ENCODE peak calls at places on chromosome X, in six cellular contexts. A is astrocyte, B is psoas muscle, K is kidney, R is mesenchymal stem cell, U is body of pancreas. P is an unnamed sample. For H3K4me1, the result is how much of the 10 kb centered on the place peaks cover.

GRCh38 chrX:30875957-30876356 is 13.1 kb downstream of the TAB3 start:
- DNase-seq in A (peak), B (no peak), K (no peak), R (peak), U (no peak), P (no peak)

GRCh38 chrX:153696100-153696499 is 8.4 kb downstream of the SLC6A8 start:
- DNase-seq in A (no peak), B (no peak), K (peak), R (no peak), U (no peak), P (no peak)

GRCh38 chrX:46670316-46670715 is 88.6 kb downstream of the SLC9A7 start:
- DNase-seq in A (no peak), B (no peak), K (no peak), R (no peak), U (no peak), P (no peak)

GRCh38 chrX:15567886-15568616 is 32.7 kb downstream of the ACE2 start:
- DNase-seq in A (no peak), B (no peak), K (no peak), R (no peak), U (no peak), P (no peak)

GRCh38 chrX:30010471-30010870 is 204.9 kb upstream of the MAGEB2 start:
- DNase-seq in A (no peak), B (no peak), K (no peak), R (peak), U (no peak), P (no peak)

GRCh38 chrX:107675823-107676555 is 47.7 kb downstream of the PRPS1 start:
- DNase-seq in A (no peak), B (peak), K (no peak), R (peak), U (peak), P (no peak)

GRCh38 chrX:10015711-10016515 is 48.8 kb downstream of the CLDN34 start:
- DNase-seq in A (no peak), B (peak), K (peak), R (peak), U (peak), P (peak)

GRCh38 chrX:29890004-29890403 is 325.4 kb upstream of the MAGEB2 start:
- DNase-seq in A (peak), B (no peak), K (no peak), R (peak), U (no peak), P (no peak)

GRCh38 chrX:150730719-150731118 is 37.5 kb downstream of the MTMR1 start:
- DNase-seq in A (peak), B (no peak), K (no peak), R (no peak), U (no peak), P (no peak)

GRCh38 chrX:44931441-44931973 is 58.5 kb downstream of the KDM6A start:
- DNase-seq in A (no peak), B (no peak), K (no peak), R (no peak), U (no peak), P (no peak)

GRCh38 chrX:131895002-131895401 is 128.1 kb upstream of the STK26 start:
- DNase-seq in A (peak), B (no peak), K (no peak), R (peak), U (no peak), P (no peak)

GRCh38 chrX:121333942-121334341 is 286.5 kb downstream of the GLUD2 start:
- DNase-seq in A (no peak), B (no peak), K (no peak), R (no peak), U (no peak), P (no peak)

GRCh38 chrX:8913665-8914409 is 112.7 kb upstream of the FAM9A start:
- DNase-seq in A (peak), B (no peak), K (no peak), R (peak), U (no peak), P (no peak)

GRCh38 chrX:151505796-151506195 is 57.7 kb upstream of the PASD1 start:
- DNase-seq in A (no peak), B (no peak), K (no peak), R (no peak), U (peak), P (no peak)

GRCh38 chrX:87167841-87168240 is 349.8 kb upstream of the KLHL4 start:
- DNase-seq in A (no peak), B (no peak), K (no peak), R (no peak), U (no peak), P (no peak)

GRCh38 chrX:100636321-100636991 is at the start of gene TSPAN6:
- DNase-seq in A (peak), B (peak), K (peak), R (peak), U (peak), P (peak)

GRCh38 chrX:132615396-132616131 is 126.7 kb upstream of the MBNL3 start:
- DNase-seq in A (peak), B (no peak), K (no peak), R (peak), U (peak), P (peak)

GRCh38 chrX:38999967-39000745 is 198.9 kb downstream of the MID1IP1 start:
- DNase-seq in A (peak), B (no peak), K (no peak), R (peak), U (no peak), P (no peak)

GRCh38 chrX:149848855-149849254 is 32.1 kb upstream of the MAGEA8 start:
- DNase-seq in A (no peak), B (no peak), K (no peak), R (no peak), U (no peak), P (no peak)

GRCh38 chrX:53440631-53441517 is 6.7 kb upstream of the HSD17B10 start:
- DNase-seq in A (peak), B (peak), K (peak), R (peak), U (peak), P (no peak)

GRCh38 chrX:122504026-122504425 is 680.1 kb upstream of the GRIA3 start:
- DNase-seq in A (peak), B (no peak), K (no peak), R (no peak), U (no peak), P (no peak)

GRCh38 chrX:147891886-147892285 is 19.8 kb upstream of the FMR1 start:
- DNase-seq in A (no peak), B (no peak), K (no peak), R (no peak), U (no peak), P (no peak)

GRCh38 chrX:41621236-41621651 is 67.5 kb upstream of the GPR34 start:
- DNase-seq in A (peak), B (no peak), K (no peak), R (peak), U (no peak), P (no peak)

GRCh38 chrX:115650916-115651315 is 89.9 kb downstream of the PLS3 start:
- DNase-seq in A (peak), B (no peak), K (no peak), R (peak), U (peak), P (peak)

GRCh38 chrX:85024562-85024961 is 20.9 kb downstream of the APOOL start:
- DNase-seq in A (no peak), B (no peak), K (no peak), R (no peak), U (no peak), P (no peak)

GRCh38 chrX:23821847-23822246 is 38.9 kb downstream of the SAT1 start:
- DNase-seq in A (no peak), B (no peak), K (no peak), R (no peak), U (no peak), P (no peak)
- H3K27ac ChIP-seq in A (peak), B (no peak), K (no peak), R (no peak), U (peak), P (no peak)

GRCh38 chrX:13091111-13091765 is 46.8 kb upstream of the FAM9C start:
- DNase-seq in A (no peak), B (no peak), K (no peak), R (no peak), U (no peak), P (no peak)
- H3K4me1 ChIP-seq in A (under half), B (under half), K (under half), R (under half), U (under half), P (half or more)

DNA sequence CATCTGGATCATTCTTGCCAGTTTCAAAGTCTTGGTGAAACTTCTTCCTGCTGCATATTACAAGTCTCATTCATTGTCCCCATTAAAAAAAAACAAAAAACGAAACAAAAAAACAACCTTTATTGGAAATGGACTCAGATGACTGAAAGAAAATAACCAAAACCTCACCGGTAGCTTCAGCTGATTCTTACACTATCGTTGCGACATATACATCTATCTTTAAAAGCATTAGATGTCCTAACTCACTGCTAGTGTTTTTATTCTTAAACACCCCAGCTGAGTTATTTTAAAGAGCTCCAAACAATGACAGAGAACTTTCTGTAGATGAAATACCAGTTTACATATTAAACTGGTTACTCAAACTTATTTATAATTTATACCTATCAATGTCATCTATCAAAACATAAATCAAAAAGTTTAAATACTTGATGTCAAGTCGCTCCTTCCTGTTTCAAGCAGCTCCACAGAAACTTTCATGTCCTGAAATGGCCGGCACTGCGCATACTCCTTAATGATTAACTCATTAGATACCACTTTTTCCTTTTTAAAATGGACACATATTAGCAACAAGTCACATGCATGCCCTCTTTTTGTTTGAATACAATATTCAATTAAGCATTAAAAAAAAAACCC is 87.2 kb downstream of the HPRT1 start:
- DNase-seq in A (no peak), B (no peak), K (no peak), R (peak), U (no peak), P (no peak)
- H3K4me3 ChIP-seq in A (peak), B (peak), K (peak), R (peak), U (no peak), P (no peak)

GRCh38 chrX:48934581-48935331 is 15.9 kb upstream of the PIM2 start:
- DNase-seq in A (no peak), B (no peak), K (no peak), R (no peak), U (no peak), P (peak)
- H3K27ac ChIP-seq in A (no peak), B (no peak), K (no peak), R (no peak), U (no peak), P (peak)

GRCh38 chrX:13761606-13762005 is 27.1 kb downstream of the OFD1 start:
- DNase-seq in A (no peak), B (no peak), K (no peak), R (no peak), U (no peak), P (no peak)

GRCh38 chrX:13763489-13763888 is 28.9 kb downstream of the OFD1 start:
- DNase-seq in A (no peak), B (peak), K (no peak), R (no peak), U (peak), P (no peak)

GRCh38 chrX:13762015-13762414 is 27.5 kb downstream of the OFD1 start:
- DNase-seq in A (no peak), B (no peak), K (no peak), R (no peak), U (no peak), P (no peak)

GRCh38 chrX:13759152-13759718 is 24.7 kb downstream of the OFD1 start:
- DNase-seq in A (no peak), B (no peak), K (no peak), R (no peak), U (no peak), P (no peak)

DNA sequence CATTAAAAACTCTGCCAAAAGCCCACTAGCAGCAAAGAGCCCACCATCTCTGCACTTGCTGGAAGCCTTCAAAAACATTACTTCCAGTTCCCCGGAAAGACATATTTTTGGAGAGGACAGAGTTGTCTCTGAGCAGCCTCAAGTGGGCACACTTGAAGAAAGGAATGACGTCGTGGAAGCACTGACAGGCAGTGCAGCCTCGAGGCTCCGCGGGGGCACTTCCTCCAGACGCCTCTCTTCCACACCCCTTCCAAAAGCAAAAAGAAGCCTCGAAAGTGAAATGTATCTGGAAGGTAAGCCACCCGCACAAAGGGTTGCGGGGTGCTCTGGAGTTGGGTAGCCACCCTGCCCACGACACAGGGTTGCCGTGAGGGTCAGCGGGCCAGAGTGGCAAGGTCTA is 25.9 kb downstream of the OFD1 start:
- DNase-seq in A (no peak), B (no peak), K (no peak), R (no peak), U (no peak), P (no peak)
- H3K4me1 ChIP-seq in A (under half), B (under half), K (under half), R (under half), U (under half), P (under half)

DNA sequence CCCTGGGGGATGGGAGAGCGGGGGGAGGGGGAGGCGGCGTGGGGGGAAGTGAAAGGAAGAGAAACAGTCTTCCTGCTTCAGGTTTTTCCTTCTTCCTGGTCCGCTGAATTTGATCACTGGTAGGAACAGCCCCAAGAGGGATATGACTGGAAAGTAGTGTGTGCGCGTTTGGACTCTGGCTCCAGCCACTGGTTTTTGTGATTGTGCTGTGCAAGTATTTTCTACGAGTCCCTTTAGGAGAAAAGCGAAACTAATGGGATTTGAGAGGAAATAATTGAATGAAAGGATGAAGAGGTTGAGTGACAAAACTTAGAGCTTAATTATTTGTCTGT is 836 bp downstream of the PRRG1 start:
- DNase-seq in A (peak), B (no peak), K (no peak), R (peak), U (peak), P (no peak)
- H3K4me3 ChIP-seq in A (peak), B (peak), K (peak), R (peak), U (peak), P (no peak)

DNA sequence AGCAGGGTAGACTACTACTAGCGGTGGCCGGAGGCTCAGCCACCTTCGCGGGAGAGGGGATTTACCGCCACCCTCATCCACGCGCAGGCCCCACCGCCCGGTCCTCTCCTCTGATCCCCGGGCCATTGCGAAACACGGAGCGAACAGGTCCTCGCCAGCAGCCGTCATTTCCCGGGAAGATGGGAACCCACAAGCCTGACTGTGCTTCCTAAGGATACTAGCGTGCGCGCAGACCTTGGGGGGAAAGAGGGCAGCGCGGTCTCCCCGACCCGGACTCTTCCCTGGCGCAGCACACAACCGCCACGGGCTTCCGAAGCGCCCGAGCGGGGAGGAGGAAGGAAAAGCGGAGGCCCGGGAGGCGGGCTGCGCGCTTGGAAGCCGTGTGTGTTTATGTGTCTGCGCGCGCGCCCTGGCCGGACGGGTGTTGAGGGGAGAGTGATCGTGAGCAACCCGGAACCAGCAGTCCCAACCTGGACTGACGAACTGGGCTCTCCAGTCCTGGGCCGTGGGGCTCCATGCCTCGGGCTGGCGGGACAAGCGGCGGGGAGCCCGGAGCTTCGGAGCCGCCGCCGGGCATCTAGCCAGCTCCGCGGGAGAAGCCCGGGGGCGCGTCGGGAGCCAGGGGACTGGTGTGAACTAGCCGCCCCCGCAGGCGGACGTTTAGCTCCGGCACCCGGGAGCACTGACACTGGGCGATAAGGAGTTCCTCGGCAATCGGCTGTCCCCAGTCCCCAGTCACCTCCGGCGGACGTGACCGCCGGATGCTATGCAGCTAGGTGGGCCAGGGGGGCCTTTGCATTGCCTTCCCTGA is 74.6 kb upstream of the BCOR start:
- DNase-seq in A (peak), B (peak), K (peak), R (peak), U (peak), P (no peak)
- H3K27ac ChIP-seq in A (peak), B (peak), K (peak), R (peak), U (peak), P (peak)

GRCh38 chrX:17529349-17529748 is 154.3 kb downstream of the NHS start:
- DNase-seq in A (no peak), B (no peak), K (no peak), R (no peak), U (no peak), P (no peak)
- H3K4me1 ChIP-seq in A (under half), B (under half), K (under half), R (under half), U (under half), P (under half)